ENCODE peak calls at places on chromosomes 4 and X, in seven cellular contexts. C is breast epithelium, B is K562, L is transverse colon, O is endothelial cell of umbilical vein, Q is GM12892, M is SK-N-SH. F is an unnamed sample.

GRCh38 chrX:97563531-97564133 is 679.9 kb downstream of the RPA4 start:
- DNase-seq in C (no peak), B (no peak), L (peak), O (peak), Q (peak), M (no peak), F (peak)

GRCh38 chr4:67545996-67546356 is 673 bp upstream of the CENPC start:
- DNase-seq in C (no peak), B (no peak), L (no peak), O (no peak), Q (no peak), M (peak), F (no peak)

GRCh38 chr4:119493419-119493818 is 135.2 kb downstream of the PDE5A start:
- DNase-seq in C (no peak), B (no peak), L (no peak), O (no peak), Q (no peak), M (no peak), F (no peak)

GRCh38 chrX:9369802-9370291 is 95.0 kb upstream of the TBL1X start:
- DNase-seq in C (no peak), B (no peak), L (no peak), O (no peak), Q (no peak), M (no peak), F (no peak)

GRCh38 chr4:44668521-44668920 is 9.7 kb upstream of the GUF1 start:
- DNase-seq in C (no peak), B (no peak), L (no peak), O (no peak), Q (no peak), M (no peak), F (no peak)

GRCh38 chr4:73815145-73815544 is 21.3 kb upstream of the CXCL6 start:
- DNase-seq in C (no peak), B (no peak), L (no peak), O (no peak), Q (no peak), M (no peak), F (no peak)

GRCh38 chr4:103354006-103354405 is 155.9 kb upstream of the CENPE start:
- DNase-seq in C (no peak), B (no peak), L (no peak), O (no peak), Q (no peak), M (no peak), F (no peak)

GRCh38 chr4:149065753-149066152 is 623.5 kb upstream of the NR3C2 start:
- DNase-seq in C (no peak), B (no peak), L (no peak), O (no peak), Q (no peak), M (no peak), F (no peak)

GRCh38 chrX:151754641-151755215 is 20.2 kb downstream of the CNGA2 start:
- DNase-seq in C (no peak), B (no peak), L (no peak), O (no peak), Q (no peak), M (no peak), F (peak)

GRCh38 chr4:38663801-38664703 is at the start of gene KLF3:
- DNase-seq in C (peak), B (peak), L (peak), O (peak), Q (peak), M (peak), F (peak)

GRCh38 chrX:129450123-129450522 is 73.2 kb downstream of the SMARCA1 start:
- DNase-seq in C (no peak), B (no peak), L (no peak), O (no peak), Q (no peak), M (no peak), F (no peak)

GRCh38 chrX:12390301-12390700 is 252.0 kb downstream of the FRMPD4 start:
- DNase-seq in C (no peak), B (no peak), L (no peak), O (no peak), Q (no peak), M (no peak), F (no peak)

GRCh38 chr4:135283934-135284333 is 1082.3 kb upstream of the PABPC4L start:
- DNase-seq in C (no peak), B (no peak), L (no peak), O (no peak), Q (no peak), M (no peak), F (no peak)

GRCh38 chrX:116284383-116284782 is 113.8 kb downstream of the AGTR2 start:
- DNase-seq in C (no peak), B (no peak), L (no peak), O (no peak), Q (no peak), M (no peak), F (no peak)

GRCh38 chrX:77275392-77275791 is 171.8 kb upstream of the FGF16 start:
- DNase-seq in C (no peak), B (no peak), L (no peak), O (no peak), Q (no peak), M (no peak), F (no peak)

GRCh38 chrX:134737721-134738369 is 79.6 kb upstream of the PLAC1 start:
- DNase-seq in C (no peak), B (peak), L (no peak), O (no peak), Q (no peak), M (no peak), F (no peak)

GRCh38 chr4:112896326-112896892 is 153.0 kb upstream of the ANK2 start:
- DNase-seq in C (no peak), B (no peak), L (no peak), O (no peak), Q (no peak), M (no peak), F (no peak)

GRCh38 chr4:52822583-52823477 is 39.3 kb upstream of the RASL11B start:
- DNase-seq in C (no peak), B (no peak), L (no peak), O (no peak), Q (no peak), M (no peak), F (no peak)

GRCh38 chr4:7414046-7414445 is 20.7 kb downstream of the PSAPL1 start:
- DNase-seq in C (no peak), B (no peak), L (no peak), O (no peak), Q (no peak), M (peak), F (peak)

GRCh38 chr4:8157944-8158709 is 486 bp downstream of the ABLIM2 start:
- DNase-seq in C (no peak), B (no peak), L (peak), O (no peak), Q (no peak), M (no peak), F (peak)

GRCh38 chr4:25696409-25696808 is 40.8 kb downstream of the SLC34A2 start:
- DNase-seq in C (no peak), B (no peak), L (no peak), O (no peak), Q (no peak), M (no peak), F (no peak)

DNA sequence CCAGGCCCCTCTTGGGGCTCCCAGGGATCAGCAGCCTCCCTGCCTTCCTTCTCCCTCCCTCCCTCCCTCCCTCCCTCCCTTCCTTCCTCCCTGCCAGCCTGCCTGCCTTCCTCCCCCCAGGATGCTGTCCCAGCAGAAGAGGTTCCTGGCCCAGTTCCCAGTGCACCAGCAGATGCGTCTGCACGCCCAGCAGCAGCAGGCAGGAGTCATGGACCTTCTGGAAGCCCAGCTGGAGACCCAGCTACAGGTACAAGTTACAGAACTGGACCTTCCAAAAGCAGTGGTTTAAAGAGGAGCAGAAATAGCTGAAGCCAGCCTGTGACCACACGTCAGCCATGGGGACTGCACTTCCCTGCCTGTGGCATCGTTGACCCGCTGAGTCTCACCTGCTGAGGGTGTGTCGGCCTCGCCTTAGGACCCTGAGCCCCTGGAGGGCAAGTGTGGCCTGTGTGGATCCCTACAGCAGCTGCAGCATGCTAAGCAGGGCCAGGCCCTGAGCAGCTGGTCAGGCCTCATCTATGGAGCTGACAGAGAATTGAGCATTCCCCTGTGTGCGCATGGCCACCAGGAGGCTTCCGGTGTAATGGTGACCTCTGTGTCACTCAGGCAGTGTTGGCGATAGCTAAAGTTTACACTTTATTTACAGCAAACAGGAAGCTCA is 84.7 kb downstream of the CRMP1 start:
- DNase-seq in C (no peak), B (no peak), L (no peak), O (peak), Q (no peak), M (peak), F (peak)
- TF ChIP-seq POLR2AphosphoS5 in C (no peak), B (no peak), L (no peak), O (no peak), Q (no peak), M (no peak), F (no peak)

DNA sequence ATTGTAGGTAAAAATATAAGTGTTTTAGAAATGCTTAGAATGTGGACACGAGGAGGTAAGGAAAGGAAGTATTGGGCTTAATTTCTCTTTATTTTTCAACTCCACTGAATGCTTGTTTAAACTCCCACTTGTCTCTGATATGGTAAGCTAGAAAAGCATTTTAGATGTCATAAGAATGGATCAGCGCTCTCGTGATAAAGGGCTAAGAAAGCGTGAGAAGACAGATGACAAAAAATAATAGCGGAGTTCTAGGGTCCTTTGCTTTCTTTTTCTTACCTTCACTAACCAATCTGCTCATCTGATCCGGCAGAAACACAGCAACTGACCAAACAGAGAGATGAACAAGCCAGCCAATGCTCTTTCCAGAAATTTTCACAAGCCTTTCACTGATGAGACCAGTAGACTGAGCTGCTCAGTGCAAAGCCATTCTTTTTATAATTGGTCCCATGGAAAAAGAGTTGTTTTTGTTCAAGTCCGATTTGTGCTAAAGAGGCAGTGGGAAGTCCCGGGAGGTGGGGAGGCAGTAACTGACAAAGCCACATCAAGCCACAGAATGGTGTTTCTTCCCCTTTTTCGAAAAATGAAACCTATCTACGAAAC is at the start of gene TASL:
- DNase-seq in C (no peak), B (no peak), L (peak), O (no peak), Q (peak), M (no peak), F (no peak)
- TF ChIP-seq POLR2AphosphoS5 in C (no peak), B (no peak), L (no peak), O (no peak), Q (peak), M (no peak), F (no peak)

GRCh38 chr4:141022221-141022760 is 111.0 kb downstream of the RNF150 start:
- DNase-seq in C (no peak), B (no peak), L (no peak), O (no peak), Q (no peak), M (no peak), F (no peak)

GRCh38 chr4:141027421-141027820 is 105.8 kb downstream of the RNF150 start:
- DNase-seq in C (no peak), B (no peak), L (no peak), O (no peak), Q (no peak), M (no peak), F (no peak)

GRCh38 chr4:141023051-141023450 is 110.2 kb downstream of the RNF150 start:
- DNase-seq in C (no peak), B (no peak), L (no peak), O (no peak), Q (no peak), M (no peak), F (no peak)

DNA sequence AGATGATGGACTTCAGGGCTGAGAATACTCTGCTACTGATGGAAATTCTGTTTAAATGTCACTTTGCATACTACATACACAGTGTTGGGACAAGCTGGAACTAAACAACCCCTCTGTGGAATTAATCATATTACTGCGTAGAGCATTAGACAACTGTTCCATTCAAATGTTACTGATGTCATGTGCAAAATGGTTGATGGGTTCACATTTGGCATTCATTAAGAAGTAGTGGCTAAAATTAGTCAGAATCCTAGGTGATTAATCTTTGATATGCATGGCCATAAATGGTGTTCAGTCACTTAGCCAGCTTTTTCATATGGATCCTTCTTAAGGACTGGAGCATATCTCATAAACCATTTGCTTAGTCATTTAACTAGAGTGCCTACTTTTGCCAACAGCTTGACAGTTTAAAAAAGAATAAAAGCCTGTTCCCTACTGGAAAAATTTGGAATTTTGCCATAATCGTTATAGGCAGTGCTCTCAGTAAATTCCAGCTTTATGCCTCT is 105.2 kb downstream of the RNF150 start:
- DNase-seq in C (no peak), B (no peak), L (no peak), O (no peak), Q (no peak), M (peak), F (no peak)
- TF ChIP-seq POLR2AphosphoS5 in C (no peak), B (no peak), L (no peak), O (no peak), Q (no peak), M (peak), F (no peak)

GRCh38 chr4:140993969-140994459 is 139.3 kb downstream of the RNF150 start:
- DNase-seq in C (no peak), B (no peak), L (no peak), O (no peak), Q (no peak), M (no peak), F (no peak)
- TF ChIP-seq POLR2AphosphoS5 in C (no peak), B (no peak), L (no peak), O (no peak), Q (no peak), M (no peak), F (no peak)

DNA sequence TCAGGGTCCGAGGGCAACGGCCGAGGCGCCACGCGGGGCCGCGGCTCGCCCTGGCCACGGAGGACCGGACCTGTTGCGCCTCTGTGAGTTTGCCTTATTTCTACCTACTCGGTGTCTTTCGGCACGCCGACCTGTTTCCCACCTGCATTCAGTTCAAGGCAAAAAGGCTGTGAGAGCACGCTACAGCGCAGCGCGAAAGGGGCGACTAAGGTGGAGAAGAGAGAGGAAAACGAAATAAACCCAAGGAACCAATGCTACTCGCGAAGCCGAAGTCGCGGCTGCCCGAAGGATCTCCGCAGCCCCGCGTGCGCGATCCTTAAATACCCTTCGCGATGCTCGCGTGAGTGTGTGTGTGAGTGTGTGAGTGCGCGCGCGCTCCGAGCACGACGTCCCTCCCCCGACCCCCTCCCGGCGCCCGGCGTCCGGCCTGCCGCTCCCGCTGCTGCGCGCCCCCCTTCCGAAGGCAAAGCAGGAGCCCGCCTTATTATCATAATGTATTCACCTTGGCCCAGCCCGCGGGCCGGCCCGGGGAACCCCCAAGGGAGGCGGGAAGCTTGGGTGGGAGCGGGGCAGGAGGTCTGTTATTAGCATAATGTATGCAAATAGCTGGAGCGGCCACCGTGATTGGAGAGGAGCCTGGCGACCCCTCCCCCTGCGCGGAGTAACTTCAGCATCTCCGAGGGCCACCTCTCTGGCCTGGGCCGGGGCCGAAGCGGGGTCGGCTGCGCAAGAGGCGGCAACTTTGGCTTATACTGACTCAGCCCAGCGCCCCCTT is at the start of gene COL25A1:
- DNase-seq in C (peak), B (no peak), L (peak), O (peak), Q (peak), M (peak), F (peak)
- TF ChIP-seq POLR2AphosphoS5 in C (no peak), B (no peak), L (no peak), O (no peak), Q (no peak), M (no peak), F (no peak)

GRCh38 chr4:61462451-61463326 is 262.6 kb downstream of the ADGRL3 start:
- DNase-seq in C (no peak), B (no peak), L (no peak), O (peak), Q (no peak), M (no peak), F (no peak)
- TF ChIP-seq POLR2AphosphoS5 in C (no peak), B (no peak), L (no peak), O (no peak), Q (no peak), M (no peak), F (no peak)

F was measured in spleen.